ENCODE peak calls at places on chromosomes 3 and 15, in six cellular contexts. R, J, K, N, G and M are unnamed samples.

GRCh38 chr15:39908186-39908585 is 11.9 kb downstream of the GPR176 start:
- DNase-seq in N (no peak), K (peak; percentile 61), G (no peak), J (no peak), R (no peak), M (no peak)

GRCh38 chr3:154310840-154311239 is 13.4 kb downstream of the DHX36 start:
- DNase-seq in K (no peak), J (no peak), N (no peak), R (no peak), G (no peak), M (no peak)

GRCh38 chr15:43249236-43249635 is 17.5 kb downstream of the TGM5 start:
- DNase-seq in R (no peak), G (no peak), J (no peak), N (no peak), K (no peak), M (no peak)

GRCh38 chr3:45664558-45664957 is 24.6 kb upstream of the SACM1L start:
- DNase-seq in K (no peak), J (no peak), N (no peak), R (no peak), G (no peak), M (no peak)

GRCh38 chr15:64667736-64668161 is 107.6 kb downstream of the RBPMS2 start:
- DNase-seq in R (no peak), N (no peak), K (peak; percentile 46), J (no peak), G (no peak), M (no peak)

GRCh38 chr3:136070953-136071949 is 105.7 kb downstream of the PPP2R3A start:
- DNase-seq in R (no peak), N (peak; percentile 56), K (peak; percentile 43), G (no peak), J (peak; percentile 47), M (no peak)

GRCh38 chr3:187689984-187690383 is 12.4 kb downstream of the RTP2 start:
- DNase-seq in K (peak; percentile 13), N (no peak), G (no peak), R (no peak), J (no peak), M (no peak)

GRCh38 chr15:41183580-41183979 is 47.0 kb downstream of the EXD1 start:
- DNase-seq in R (no peak), G (no peak), J (no peak), K (no peak), N (no peak), M (no peak)

GRCh38 chr3:57179580-57180410 is 14.6 kb upstream of the IL17RD start:
- DNase-seq in R (no peak), N (no peak), K (peak; percentile 9), J (no peak), G (no peak), M (no peak)

GRCh38 chr15:77632760-77633133 is at the start of gene LINGO1:
- DNase-seq in N (peak; percentile 71), R (peak; percentile 76), J (no peak), K (no peak), G (no peak), M (no peak)